ENCODE peak calls at places on chromosomes 16 and 17, in six cellular contexts. A, O, N, T, L and D are unnamed samples.

GRCh38 chr16:11913425-11914079 is 2.2 kb downstream of the GSPT1 start:
- DNase-seq in N (no peak), T (no peak), A (no peak), L (no peak), O (peak), D (no peak)

GRCh38 chr17:41835214-41835799 is 725 bp downstream of the NT5C3B start:
- DNase-seq in L (no peak), O (peak), T (no peak), N (no peak), A (no peak), D (peak)

GRCh38 chr17:50806141-50806643 is 29.2 kb upstream of the WFIKKN2 start:
- DNase-seq in O (no peak), T (no peak), A (peak), N (no peak), L (no peak), D (peak)

GRCh38 chr16:68707341-68708152 is 29.5 kb upstream of the CDH1 start:
- DNase-seq in O (peak), A (no peak), N (peak), T (no peak), L (no peak), D (peak)

GRCh38 chr16:82031116-82032084 is 3.7 kb upstream of the HSD17B2 start:
- DNase-seq in O (peak), A (peak), T (no peak), L (no peak), N (peak), D (peak)

GRCh38 chr16:2054543-2055245 is 6.9 kb downstream of the TSC2 start:
- DNase-seq in N (no peak), A (peak), T (no peak), O (no peak), L (no peak), D (no peak)

GRCh38 chr17:7561028-7561575 is 617 bp upstream of the SENP3 start:
- DNase-seq in N (peak), T (peak), A (peak), O (peak), L (peak), D (peak)

GRCh38 chr17:80722656-80723055 is 178.0 kb downstream of the RPTOR start:
- DNase-seq in A (no peak), N (no peak), L (no peak), T (no peak), O (no peak), D (no peak)

GRCh38 chr17:29590979-29591736 is 1.7 kb upstream of the GIT1 start:
- DNase-seq in N (peak), O (peak), T (peak), L (no peak), A (no peak), D (peak)

GRCh38 chr17:10842658-10843057 is 4.8 kb upstream of the PIRT start:
- DNase-seq in O (no peak), N (no peak), L (no peak), T (peak), A (no peak), D (no peak)

GRCh38 chr16:19393226-19394074 is 24.2 kb upstream of the TMC5 start:
- DNase-seq in O (peak), L (no peak), A (peak), T (no peak), N (peak), D (peak)

GRCh38 chr17:1732241-1733046 is 7.9 kb downstream of the WDR81 start:
- DNase-seq in L (no peak), A (no peak), N (no peak), T (no peak), O (no peak), D (no peak)

GRCh38 chr16:83900611-83901010 is 1.7 kb downstream of the MLYCD start:
- DNase-seq in N (no peak), A (no peak), T (no peak), L (no peak), O (no peak), D (no peak)

GRCh38 chr17:48037036-48037881 is at the start of gene COPZ2:
- DNase-seq in L (peak), A (no peak), N (peak), T (no peak), O (peak), D (peak)

GRCh38 chr16:88553739-88554138 is 16.5 kb upstream of the ZC3H18 start:
- DNase-seq in T (no peak), L (no peak), A (no peak), O (no peak), N (peak), D (no peak)

GRCh38 chr17:63249256-63250006 is 196.7 kb downstream of the CYB561 start:
- DNase-seq in L (no peak), O (no peak), T (no peak), A (peak), N (no peak), D (no peak)

GRCh38 chr16:66502020-66502913 is 47.7 kb downstream of the TK2 start:
- DNase-seq in T (no peak), O (peak), A (no peak), N (no peak), L (no peak), D (no peak)

GRCh38 chr17:78359216-78359935 is 501 bp downstream of the SOCS3 start:
- DNase-seq in T (no peak), O (peak), A (no peak), N (peak), L (no peak), D (peak)

GRCh38 chr17:2435181-2435741 is 34.4 kb upstream of the MNT start:
- DNase-seq in N (peak), T (peak), L (no peak), O (no peak), A (no peak), D (peak)

GRCh38 chr17:20791626-20792025 is 212.1 kb downstream of the CDRT15L2 start:
- DNase-seq in A (no peak), N (no peak), T (no peak), O (no peak), L (no peak), D (no peak)

GRCh38 chr16:29645699-29646187 is 17.3 kb upstream of the SPN start:
- DNase-seq in T (no peak), A (no peak), N (no peak), L (no peak), O (peak), D (no peak)

GRCh38 chr17:47803201-47803600 is 18.4 kb downstream of the OSBPL7 start:
- DNase-seq in T (no peak), A (no peak), O (no peak), L (no peak), N (no peak), D (no peak)

GRCh38 chr17:1055751-1056645 is 59.1 kb downstream of the TIMM22 start:
- DNase-seq in N (peak), L (peak), O (peak), A (no peak), T (peak), D (peak)

GRCh38 chr16:56451753-56452689 is 667 bp downstream of the OGFOD1 start:
- DNase-seq in L (no peak), O (peak), N (peak), A (no peak), T (no peak), D (peak)

GRCh38 chr16:65388592-65388991 is 266.7 kb upstream of the CDH11 start:
- DNase-seq in O (no peak), N (no peak), T (no peak), A (no peak), L (no peak), D (no peak)

GRCh38 chr17:40493697-40494096 is 7.7 kb downstream of the TNS4 start:
- DNase-seq in A (no peak), L (no peak), N (no peak), T (no peak), O (no peak), D (no peak)

GRCh38 chr17:60231234-60231633 is 81.5 kb downstream of the CA4 start:
- DNase-seq in T (no peak), A (peak), L (no peak), N (peak), O (peak), D (peak)